ENCODE peak calls at places on chromosome X, in four cellular contexts. W is astrocyte of the spinal cord, X is progenitor cell of endocrine pancreas, F is left lung. J is an unnamed sample.

GRCh38 chrX:40011483-40012038 is 86.2 kb downstream of the BCOR start:
- DNase-seq in X (no peak), F (no peak), W (no peak), J (no peak)

GRCh38 chrX:105821471-105822081 is 763 bp upstream of the NRK start:
- DNase-seq in F (peak), X (no peak), W (peak), J (no peak)

GRCh38 chrX:100872161-100872560 is 2.0 kb downstream of the NOX1 start:
- DNase-seq in F (no peak), X (no peak), W (peak), J (no peak)

GRCh38 chrX:118560380-118560932 is 64.8 kb downstream of the DOCK11 start:
- DNase-seq in W (no peak), F (no peak), X (no peak), J (no peak)

GRCh38 chrX:16825306-16826035 is 39.2 kb downstream of the TXLNG start:
- DNase-seq in F (no peak), X (no peak), W (no peak), J (no peak)

GRCh38 chrX:87900320-87900908 is 382.8 kb downstream of the KLHL4 start:
- DNase-seq in X (no peak), F (no peak), W (no peak), J (no peak)

GRCh38 chrX:150547511-150548115 is 20.8 kb upstream of the MTM1 start:
- DNase-seq in F (peak), W (peak), X (peak), J (peak)

GRCh38 chrX:110836982-110837381 is 41.4 kb upstream of the CHRDL1 start:
- DNase-seq in X (no peak), F (no peak), W (no peak), J (no peak)

GRCh38 chrX:109268340-109268739 is 213.5 kb downstream of the GUCY2F start:
- DNase-seq in W (no peak), F (no peak), X (no peak), J (no peak)

GRCh38 chrX:104118765-104119164 is 6.4 kb downstream of the ZCCHC18 start:
- DNase-seq in F (no peak), X (no peak), W (no peak), J (no peak)

GRCh38 chrX:104117753-104118152 is 5.4 kb downstream of the ZCCHC18 start:
- DNase-seq in F (no peak), X (no peak), W (no peak), J (no peak)

GRCh38 chrX:104108955-104109354 is 3.4 kb upstream of the ZCCHC18 start:
- DNase-seq in X (no peak), F (no peak), W (no peak), J (no peak)

GRCh38 chrX:104112326-104112951 is at the start of gene ZCCHC18:
- DNase-seq in F (peak), W (peak), X (peak), J (peak)

DNA sequence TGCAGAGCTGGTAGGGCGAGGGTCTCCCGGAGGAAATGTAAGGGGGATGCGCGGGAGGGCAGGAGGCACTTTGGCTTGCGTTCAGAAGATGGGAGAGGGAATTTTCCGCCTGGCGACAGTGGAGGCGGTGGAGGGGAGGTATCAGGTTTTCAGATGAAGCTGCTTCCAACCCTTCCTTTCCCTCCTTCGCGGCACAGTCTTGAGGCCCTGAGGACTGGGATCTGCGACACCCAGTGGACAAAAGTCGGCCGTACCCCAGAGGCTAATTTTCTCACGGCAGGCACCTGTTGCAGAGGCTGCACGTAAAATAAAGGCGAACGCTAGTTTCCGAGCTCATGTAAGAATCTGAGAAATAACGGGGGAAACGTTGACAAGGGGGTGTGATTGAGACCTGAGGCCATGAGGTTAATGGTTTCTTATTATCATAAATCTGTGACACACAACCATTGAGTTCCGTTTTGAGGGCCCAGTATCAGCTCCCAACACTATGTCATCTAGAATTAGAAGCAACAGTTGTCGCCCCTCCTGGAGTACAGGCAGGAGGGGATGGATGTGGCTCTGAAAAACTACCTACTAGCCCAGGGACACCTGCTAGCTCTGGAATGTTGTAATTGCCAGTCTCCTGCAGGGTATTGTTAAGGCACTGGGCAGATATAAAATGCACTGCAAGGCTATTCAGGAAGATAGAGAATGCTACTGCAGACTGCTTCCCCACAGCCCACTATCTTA is 1.1 kb downstream of the ZCCHC18 start:
- DNase-seq in X (peak), W (peak), F (no peak), J (peak)
- TF ChIP-seq CTCF in X (peak), W (peak), F (no peak), J (no peak)

DNA sequence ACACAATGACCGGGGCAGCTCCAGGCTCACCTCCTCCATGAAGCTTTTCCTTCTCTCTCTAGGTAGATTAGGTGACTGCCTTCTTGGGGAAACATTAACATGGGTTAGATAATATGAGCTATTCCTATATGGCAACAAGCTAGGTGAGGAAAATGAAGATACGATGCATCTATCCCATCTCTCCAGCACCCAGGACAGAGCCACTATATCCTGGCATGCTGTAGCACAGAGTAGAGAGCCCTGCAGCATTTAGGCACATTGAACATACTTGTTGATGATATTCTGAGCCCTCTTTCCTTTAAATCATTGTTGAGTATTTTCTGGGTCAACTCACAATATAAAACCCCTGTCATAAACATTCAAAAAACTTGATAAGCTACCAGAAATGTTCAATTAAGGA is 494.2 kb upstream of the MAGEB2 start:
- DNase-seq in X (no peak), F (no peak), W (no peak), J (no peak)
- TF ChIP-seq CTCF in X (no peak), F (no peak), W (no peak), J (no peak)

GRCh38 chrX:137051978-137052640 is 18.3 kb upstream of the GPR101 start:
- DNase-seq in W (peak), F (peak), X (peak), J (peak)

GRCh38 chrX:137058339-137059127 is 24.7 kb upstream of the GPR101 start:
- DNase-seq in F (no peak), X (no peak), W (no peak), J (no peak)

GRCh38 chrX:137052641-137053235 is 18.9 kb upstream of the GPR101 start:
- DNase-seq in F (no peak), X (no peak), W (no peak), J (no peak)
- TF ChIP-seq CTCF in F (no peak), X (no peak), W (no peak), J (no peak)

GRCh38 chrX:19902110-19902509 is 14.7 kb upstream of the SH3KBP1 start:
- DNase-seq in F (peak), X (no peak), W (no peak), J (no peak)

GRCh38 chrX:19904778-19905367 is 17.5 kb upstream of the SH3KBP1 start:
- DNase-seq in W (peak), X (no peak), F (no peak), J (no peak)

GRCh38 chrX:19907794-19908193 is 20.4 kb upstream of the SH3KBP1 start:
- DNase-seq in W (no peak), X (no peak), F (no peak), J (no peak)

GRCh38 chrX:19909761-19910160 is 22.4 kb upstream of the SH3KBP1 start:
- DNase-seq in X (no peak), F (no peak), W (no peak), J (no peak)

GRCh38 chrX:19906293-19906692 is 18.9 kb upstream of the SH3KBP1 start:
- DNase-seq in W (no peak), X (no peak), F (no peak), J (no peak)
- TF ChIP-seq CTCF in W (no peak), X (no peak), F (no peak), J (no peak)

GRCh38 chrX:145826466-145826865 is 8.8 kb downstream of the SLITRK2 start:
- DNase-seq in W (no peak), X (no peak), F (no peak), J (no peak)
- TF ChIP-seq CTCF in W (no peak), X (no peak), F (no peak), J (no peak)

DNA sequence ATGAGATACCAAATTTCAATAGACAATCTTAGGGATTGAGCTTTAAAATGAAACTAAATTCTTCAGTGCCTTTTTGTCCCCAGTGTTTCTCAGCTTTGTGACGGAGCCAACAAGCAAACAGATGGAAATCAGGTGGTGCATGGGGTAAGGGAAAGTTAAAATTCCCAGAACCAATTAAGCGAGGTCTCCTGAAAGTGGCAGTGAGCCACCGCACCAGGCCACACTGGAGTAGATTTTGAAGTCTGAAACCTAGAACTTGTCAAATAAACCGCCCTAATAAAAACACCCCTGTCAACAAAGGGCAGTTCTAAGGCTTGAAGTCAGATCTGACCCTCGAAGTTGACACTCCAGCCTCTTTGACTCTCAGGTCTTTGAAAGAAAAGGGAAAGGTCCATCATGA is 40.6 kb upstream of the DYNLT3 start:
- DNase-seq in X (no peak), W (no peak), F (no peak), J (no peak)
- TF ChIP-seq CTCF in X (no peak), W (no peak), F (no peak), J (no peak)